ENCODE peak calls at places on chromosomes 3 and 15, in five cellular contexts. B, T, L, E and X are unnamed samples.

GRCh38 chr3:38648024-38648658 is 1.3 kb downstream of the SCN5A start:
- DNase-seq in T (no peak), E (no peak), L (no peak), B (no peak), X (no peak)

GRCh38 chr3:55160241-55160877 is 232.5 kb upstream of the LRTM1 start:
- DNase-seq in T (no peak), L (peak), E (peak), B (peak), X (peak)

GRCh38 chr15:82999905-83000671 is 11.4 kb downstream of the C15orf40 start:
- DNase-seq in T (peak), B (peak), L (peak), E (no peak), X (peak)

GRCh38 chr3:141174683-141175082 is 56.9 kb upstream of the PXYLP1 start:
- DNase-seq in B (no peak), T (no peak), E (no peak), L (peak), X (no peak)

GRCh38 chr3:28467414-28467813 is 118.8 kb upstream of the AZI2 start:
- DNase-seq in T (no peak), B (no peak), L (no peak), E (no peak), X (no peak)

GRCh38 chr3:106345353-106346027 is 476.7 kb upstream of the CBLB start:
- DNase-seq in E (no peak), T (no peak), L (no peak), B (peak), X (peak)

GRCh38 chr3:35200056-35200455 is 439.3 kb upstream of the ARPP21 start:
- DNase-seq in L (no peak), B (no peak), T (no peak), E (no peak), X (no peak)

GRCh38 chr3:127385540-127385870 is 97.7 kb upstream of the PRR20G start:
- DNase-seq in L (no peak), B (no peak), E (no peak), T (no peak), X (no peak)

GRCh38 chr3:153372326-153372725 is 210.3 kb downstream of the RAP2B start:
- DNase-seq in E (no peak), B (peak), T (no peak), L (no peak), X (no peak)

GRCh38 chr3:9778102-9778501 is 8.4 kb upstream of the CAMK1 start:
- DNase-seq in E (no peak), B (peak), L (no peak), T (no peak), X (peak)

GRCh38 chr15:49900836-49901235 is 218.2 kb downstream of the ATP8B4 start:
- DNase-seq in E (no peak), T (no peak), B (no peak), L (no peak), X (no peak)

GRCh38 chr3:133572158-133573053 is 1.1 kb upstream of the CDV3 start:
- DNase-seq in T (no peak), B (peak), L (no peak), E (no peak), X (no peak)

GRCh38 chr15:40064231-40064894 is 25.4 kb upstream of the SRP14 start:
- DNase-seq in T (no peak), L (no peak), B (peak), E (no peak), X (peak)

GRCh38 chr15:75371901-75372688 is 3.7 kb upstream of the MAN2C1 start:
- DNase-seq in T (no peak), B (no peak), L (no peak), E (no peak), X (no peak)

GRCh38 chr3:185658504-185658912 is 72.4 kb downstream of the SENP2 start:
- DNase-seq in E (peak), B (peak), L (no peak), T (no peak), X (peak)

GRCh38 chr15:100918034-100918689 is 995 bp upstream of the LRRK1 start:
- DNase-seq in E (peak), B (peak), L (peak), T (peak), X (peak)

GRCh38 chr3:189099031-189099471 is 72.7 kb upstream of the TPRG1 start:
- DNase-seq in L (no peak), T (no peak), B (no peak), E (peak), X (no peak)

GRCh38 chr15:101086394-101087171 is 165.3 kb downstream of the CHSY1 start:
- DNase-seq in B (no peak), E (no peak), T (no peak), L (no peak), X (no peak)

GRCh38 chr3:171321959-171322358 is 138.2 kb downstream of the TNIK start:
- DNase-seq in E (no peak), B (no peak), L (no peak), T (no peak), X (no peak)

GRCh38 chr15:58457466-58457965 is 25.7 kb downstream of the LIPC start:
- DNase-seq in T (no peak), L (no peak), B (peak), E (no peak), X (peak)

GRCh38 chr3:18618723-18619122 is 193.6 kb upstream of the SATB1 start:
- DNase-seq in T (no peak), E (no peak), B (no peak), L (no peak), X (no peak)

GRCh38 chr3:111715911-111716523 is 120.9 kb upstream of the ZBED2 start:
- DNase-seq in E (peak), T (peak), B (peak), L (peak), X (peak)

GRCh38 chr3:69821133-69821532 is 81.9 kb downstream of the MITF start:
- DNase-seq in B (no peak), E (no peak), L (no peak), T (no peak), X (no peak)

GRCh38 chr15:48940508-48940907 is 23.2 kb downstream of the SHC4 start:
- DNase-seq in E (no peak), L (no peak), T (no peak), B (peak), X (no peak)

GRCh38 chr15:38878026-38878425 is 313.4 kb upstream of the RASGRP1 start:
- DNase-seq in L (no peak), T (no peak), E (no peak), B (no peak), X (no peak)